ENCODE peak calls at places on chromosomes 16 and 17, in ten cellular contexts. Z, E, C, B, K, G, F, Y, Q and P are unnamed samples.

GRCh38 chr16:84874983-84875382 is 55.2 kb downstream of the CRISPLD2 start:
- DNase-seq in C (no peak), G (no peak), E (no peak), B (peak; percentile 30), Q (no peak), F (no peak), K (no peak), Z (no peak), Y (no peak), P (no peak)

GRCh38 chr16:85613609-85614337 is 651 bp downstream of the GSE1 start:
- DNase-seq in Z (peak; percentile 33), G (no peak), F (no peak), E (no peak), Y (no peak), K (peak; percentile 81), Q (peak; percentile 28), C (no peak), B (peak; percentile 63), P (peak; percentile 22)

GRCh38 chr16:57367111-57367752 is 5.1 kb upstream of the CX3CL1 start:
- DNase-seq in F (no peak), E (no peak), Z (no peak), Q (no peak), Y (no peak), G (no peak), C (no peak), K (no peak), B (peak; percentile 44), P (peak; percentile 42)

GRCh38 chr16:67236551-67237395 is 9.8 kb downstream of the TMEM208 start:
- DNase-seq in C (no peak), Y (no peak), E (peak; percentile 34), F (peak; percentile 77), B (peak; percentile 76), Q (peak; percentile 93), Z (no peak), K (no peak), G (peak; percentile 64), P (peak; percentile 22)

GRCh38 chr16:89039756-89040155 is 53.9 kb upstream of the ACSF3 start:
- DNase-seq in Z (no peak), Y (no peak), F (no peak), E (no peak), G (no peak), C (no peak), B (no peak), Q (no peak), K (no peak), P (no peak)

GRCh38 chr17:79519601-79520000 is 91.2 kb downstream of the RBFOX3 start:
- DNase-seq in K (no peak), Y (no peak), C (no peak), B (no peak), Q (no peak), Z (no peak), F (no peak), G (no peak), E (no peak), P (no peak)

GRCh38 chr17:44464037-44464436 is 39.2 kb downstream of the GPATCH8 start:
- DNase-seq in K (no peak), Z (no peak), Q (no peak), G (no peak), B (peak; percentile 43), Y (no peak), C (no peak), F (no peak), E (no peak), P (peak; percentile 40)

GRCh38 chr16:1493746-1494094 is 560 bp downstream of the TELO2 start:
- DNase-seq in Q (no peak), Y (no peak), G (no peak), C (no peak), Z (no peak), B (peak; percentile 55), E (no peak), K (no peak), F (no peak), P (peak; percentile 23)

GRCh38 chr16:17356243-17356933 is 114.4 kb downstream of the XYLT1 start:
- DNase-seq in Q (no peak), B (no peak), E (no peak), G (no peak), F (no peak), Z (no peak), C (no peak), Y (no peak), K (no peak), P (no peak)

GRCh38 chr17:61404702-61405046 is 5.0 kb downstream of the TBX2 start:
- DNase-seq in Z (no peak), F (no peak), B (no peak), K (no peak), Y (peak; percentile 30), Q (no peak), C (no peak), E (no peak), G (no peak), P (no peak)